ENCODE peak calls at places on chromosomes 7 and 10, in five cellular contexts. P is activated CD4-positive, alpha-beta T cell treated with anti-CD3 and anti-CD28 coated beads for 4 hours; Z is transverse colon; T is left cardiac atrium; B is choroid plexus epithelial cell. U is an unnamed sample.
A peak's percentile ranks its signal among the peaks of the same experiment; 100 is the strongest.

GRCh38 chr7:26091933-26092332 is 60.1 kb upstream of the NFE2L3 start:
- DNase-seq in P (no peak), Z (no peak), T (no peak), B (no peak), U (peak; percentile 16)

GRCh38 chr7:149681274-149681673 is 92.1 kb downstream of the ZNF467 start:
- DNase-seq in P (no peak), Z (no peak), T (no peak), B (no peak), U (no peak)

GRCh38 chr7:94364816-94365215 is 29.9 kb upstream of the COL1A2 start:
- DNase-seq in P (no peak), Z (no peak), T (no peak), B (no peak), U (no peak)

GRCh38 chr10:77837925-77838595 is 88.5 kb downstream of the DLG5 start:
- DNase-seq in P (no peak), Z (no peak), T (no peak), B (peak; percentile 13), U (no peak)

GRCh38 chr10:71176661-71177060 is 35.7 kb upstream of the UNC5B start:
- DNase-seq in P (no peak), Z (no peak), T (no peak), B (no peak), U (no peak)

GRCh38 chr7:73443543-73444255 is 10.1 kb downstream of the FZD9 start:
- DNase-seq in P (no peak), Z (no peak), T (no peak), B (no peak), U (no peak)

GRCh38 chr10:86651021-86651471 is 3.3 kb upstream of the OPN4 start:
- DNase-seq in P (no peak), Z (no peak), T (no peak), B (no peak), U (no peak)

GRCh38 chr10:119190954-119191619 is 12.5 kb upstream of the PRDX3 start:
- DNase-seq in P (no peak), Z (no peak), T (no peak), B (no peak), U (no peak)

GRCh38 chr10:30556189-30556588 is 73.4 kb downstream of the LYZL2 start:
- DNase-seq in P (no peak), Z (no peak), T (no peak), B (peak; percentile 16), U (no peak)

GRCh38 chr10:8288600-8288999 is 234.1 kb downstream of the GATA3 start:
- DNase-seq in P (no peak), Z (no peak), T (no peak), B (no peak), U (no peak)

GRCh38 chr7:115789901-115790300 is 240.7 kb downstream of the TFEC start:
- DNase-seq in P (no peak), Z (no peak), T (no peak), B (no peak), U (no peak)

GRCh38 chr7:2116903-2117680 is 115.7 kb downstream of the MAD1L1 start:
- DNase-seq in P (no peak), Z (no peak), T (peak; percentile 76), B (no peak), U (no peak)

GRCh38 chr7:50610521-50611277 is 45.5 kb upstream of the DDC start:
- DNase-seq in P (peak; percentile 25), Z (no peak), T (no peak), B (peak; percentile 63), U (no peak)

GRCh38 chr10:26445411-26446031 is 7.4 kb downstream of the APBB1IP start:
- DNase-seq in P (no peak), Z (no peak), T (no peak), B (no peak), U (no peak)

GRCh38 chr10:123742751-123743440 is 76.7 kb downstream of the GPR26 start:
- DNase-seq in P (no peak), Z (no peak), T (no peak), B (no peak), U (no peak)

GRCh38 chr7:105244594-105244993 is 144.1 kb downstream of the SRPK2 start:
- DNase-seq in P (no peak), Z (no peak), T (peak; percentile 75), B (no peak), U (no peak)

GRCh38 chr7:44881610-44882009 is 3.7 kb downstream of the PURB start:
- DNase-seq in P (no peak), Z (no peak), T (no peak), B (peak; percentile 84), U (no peak)

GRCh38 chr7:122528879-122529481 is 169.9 kb downstream of the RNF133 start:
- DNase-seq in P (no peak), Z (no peak), T (no peak), B (peak; percentile 75), U (peak; percentile 63)

GRCh38 chr7:46839651-46840050 is 742.3 kb downstream of the TNS3 start:
- DNase-seq in P (no peak), Z (no peak), T (no peak), B (no peak), U (no peak)

GRCh38 chr7:34530211-34530610 is 127.8 kb upstream of the NPSR1 start:
- DNase-seq in P (no peak), Z (no peak), T (no peak), B (peak; percentile 15), U (no peak)

GRCh38 chr10:118835682-118836326 is 81.0 kb upstream of the CACUL1 start:
- DNase-seq in P (no peak), Z (peak; percentile 67), T (peak; percentile 40), B (no peak), U (no peak)

GRCh38 chr10:66301078-66301477 is 624.8 kb upstream of the LRRTM3 start:
- DNase-seq in P (no peak), Z (no peak), T (no peak), B (no peak), U (no peak)

GRCh38 chr7:1567082-1567771 is 2.6 kb downstream of the PSMG3 start:
- DNase-seq in P (no peak), Z (peak; percentile 55), T (no peak), B (peak; percentile 43), U (no peak)

GRCh38 chr10:113937258-113937657 is 82.8 kb downstream of the NHLRC2 start:
- DNase-seq in P (no peak), Z (no peak), T (no peak), B (no peak), U (no peak)

GRCh38 chr10:129509835-129510234 is 42.8 kb downstream of the MGMT start:
- DNase-seq in P (no peak), Z (no peak), T (no peak), B (no peak), U (no peak)

GRCh38 chr7:140342732-140343514 is 55.4 kb downstream of the SLC37A3 start:
- DNase-seq in P (no peak), Z (peak; percentile 57), T (peak; percentile 41), B (peak; percentile 56), U (peak; percentile 54)

GRCh38 chr7:155798673-155799439 is 13.4 kb downstream of the SHH start:
- DNase-seq in P (no peak), Z (no peak), T (no peak), B (no peak), U (no peak)

GRCh38 chr10:82742478-82742877 is 867.5 kb downstream of the NRG3 start:
- DNase-seq in P (no peak), Z (no peak), T (no peak), B (peak; percentile 39), U (peak; percentile 49)

GRCh38 chr7:24982917-24983316 is 2.9 kb upstream of the OSBPL3 start:
- DNase-seq in P (no peak), Z (no peak), T (no peak), B (no peak), U (no peak)

GRCh38 chr7:76338298-76339084 is 20.3 kb downstream of the YWHAG start:
- DNase-seq in P (no peak), Z (no peak), T (no peak), B (peak; percentile 22), U (no peak)

GRCh38 chr10:51269816-51270215 is 195.5 kb downstream of the PRKG1 start:
- DNase-seq in P (no peak), Z (no peak), T (no peak), B (peak; percentile 24), U (no peak)

GRCh38 chr10:132319853-132320669 is 11.9 kb upstream of the LRRC27 start:
- DNase-seq in P (no peak), Z (no peak), T (no peak), B (peak; percentile 87), U (no peak)

GRCh38 chr7:108537229-108537628 is 11.3 kb upstream of the PNPLA8 start:
- DNase-seq in P (no peak), Z (no peak), T (no peak), B (no peak), U (no peak)

GRCh38 chr10:79104264-79104954 is 35.6 kb downstream of the ZMIZ1 start:
- DNase-seq in P (no peak), Z (no peak), T (peak; percentile 68), B (peak; percentile 67), U (no peak)

GRCh38 chr7:130294314-130294713 is 1.4 kb downstream of the CPA4 start:
- DNase-seq in P (no peak), Z (no peak), T (no peak), B (peak; percentile 67), U (no peak)

GRCh38 chr7:35723011-35723410 is 28.1 kb upstream of the HERPUD2 start:
- DNase-seq in P (peak; percentile 24), Z (no peak), T (no peak), B (peak; percentile 21), U (no peak)

GRCh38 chr10:17669185-17669872 is 25.4 kb downstream of the STAM start:
- DNase-seq in P (peak; percentile 29), Z (no peak), T (no peak), B (no peak), U (no peak)

GRCh38 chr10:21402606-21403083 is 122.8 kb downstream of the SKIDA1 start:
- DNase-seq in P (no peak), Z (no peak), T (no peak), B (peak; percentile 81), U (no peak)

GRCh38 chr7:21617916-21618390 is 75.1 kb downstream of the DNAH11 start:
- DNase-seq in P (no peak), Z (peak; percentile 10), T (peak; percentile 76), B (peak; percentile 90), U (peak; percentile 45)

GRCh38 chr10:60203993-60204618 is 185.6 kb downstream of the ANK3 start:
- DNase-seq in P (no peak), Z (no peak), T (no peak), B (peak; percentile 70), U (peak; percentile 54)

U was measured in dermis microvascular lymphatic vessel endothelial cell.